ENCODE peak calls at places on chromosomes 16 and 17, in four cellular contexts. B, Q, Y and W are unnamed samples. For H3K4me1, the result is how much of the 10 kb centered on the place peaks cover.

GRCh38 chr17:41061969-41062368 is 2.1 kb upstream of the KRTAP2-3 start:
- DNase-seq in Y (no peak), Q (no peak), B (no peak), W (no peak)

GRCh38 chr17:79732804-79733691 is 2.3 kb downstream of the ENPP7 start:
- DNase-seq in B (no peak), Y (peak), Q (no peak), W (peak)

GRCh38 chr16:50311891-50312501 is 45.6 kb downstream of the ADCY7 start:
- DNase-seq in B (no peak), Y (peak), Q (no peak), W (peak)

GRCh38 chr17:37276475-37276874 is 99.3 kb upstream of the C17orf78 start:
- DNase-seq in B (no peak), Y (no peak), Q (no peak), W (no peak)

GRCh38 chr17:12536472-12536871 is 129.2 kb upstream of the MYOCD start:
- DNase-seq in Q (peak), B (no peak), Y (no peak), W (no peak)

GRCh38 chr16:4724661-4725270 is 9.3 kb downstream of the ANKS3 start:
- DNase-seq in Q (no peak), Y (no peak), B (no peak), W (no peak)

GRCh38 chr16:75195811-75196790 is 10.9 kb downstream of the CTRB2 start:
- DNase-seq in Y (peak), B (no peak), Q (no peak), W (no peak)

GRCh38 chr17:77266891-77267341 is 126.1 kb downstream of the SEC14L1 start:
- DNase-seq in B (no peak), Q (no peak), Y (no peak), W (no peak)

GRCh38 chr17:78748048-78748729 is 33.9 kb downstream of the CYTH1 start:
- DNase-seq in Q (no peak), B (no peak), Y (no peak), W (no peak)

GRCh38 chr17:6755731-6756184 is at the start of gene XAF1:
- DNase-seq in Q (no peak), B (peak), Y (peak), W (peak)

GRCh38 chr16:84013787-84014569 is 28.6 kb downstream of the SLC38A8 start:
- DNase-seq in Q (peak), B (no peak), Y (peak), W (peak)

GRCh38 chr16:85162478-85163277 is 50.4 kb upstream of the CIBAR2 start:
- DNase-seq in Q (no peak), B (peak), Y (no peak), W (no peak)

GRCh38 chr16:72255785-72256184 is 83.8 kb upstream of the PMFBP1 start:
- DNase-seq in Y (no peak), Q (no peak), B (no peak), W (no peak)

GRCh38 chr16:75703341-75703740 is 2.1 kb upstream of the DUXB start:
- DNase-seq in Q (no peak), Y (no peak), B (no peak), W (no peak)

GRCh38 chr17:82864721-82865240 is 25.0 kb upstream of the ZNF750 start:
- DNase-seq in Q (no peak), Y (no peak), B (no peak), W (no peak)

GRCh38 chr17:82863941-82864720 is 24.3 kb upstream of the ZNF750 start:
- DNase-seq in B (no peak), Q (no peak), Y (peak), W (no peak)

GRCh38 chr17:82862191-82862590 is 22.4 kb upstream of the ZNF750 start:
- DNase-seq in Q (no peak), Y (no peak), B (no peak), W (no peak)

GRCh38 chr17:82862758-82863645 is 23.2 kb upstream of the ZNF750 start:
- DNase-seq in B (no peak), Y (no peak), Q (no peak), W (no peak)

GRCh38 chr17:82863646-82863940 is 23.8 kb upstream of the ZNF750 start:
- DNase-seq in Q (no peak), B (no peak), Y (no peak), W (no peak)
- TF ChIP-seq CTCF in Q (no peak), B (no peak), Y (no peak), W (no peak)

GRCh38 chr17:75684924-75685323 is 17.8 kb downstream of the SAP30BP start:
- DNase-seq in B (no peak), Y (peak), Q (peak), W (no peak)

GRCh38 chr17:75681289-75681688 is 14.2 kb downstream of the SAP30BP start:
- DNase-seq in Q (no peak), B (no peak), Y (no peak), W (no peak)

GRCh38 chr17:75685508-75685907 is 18.4 kb downstream of the SAP30BP start:
- DNase-seq in Q (no peak), B (no peak), Y (no peak), W (no peak)

GRCh38 chr17:75683467-75684041 is 16.4 kb downstream of the SAP30BP start:
- DNase-seq in Q (no peak), Y (peak), B (no peak), W (no peak)

DNA sequence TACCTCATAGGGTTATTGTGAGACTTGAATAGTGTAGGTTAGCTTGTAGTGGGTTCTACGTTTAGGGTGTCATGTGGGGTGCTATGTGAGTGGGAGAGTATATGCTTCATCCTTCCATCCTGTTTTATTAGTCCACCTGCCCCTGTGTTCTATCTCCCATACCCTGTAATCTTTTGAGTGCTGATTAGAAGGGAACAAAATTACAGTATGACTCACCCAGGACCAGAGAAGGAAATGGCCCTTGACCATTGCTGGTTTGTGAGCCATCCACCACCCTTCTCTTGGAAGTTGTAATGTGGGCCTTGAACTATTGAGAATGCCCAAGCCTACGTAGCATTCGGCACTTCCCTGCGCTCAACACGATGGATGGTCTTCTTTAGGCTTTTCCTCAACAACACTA is 17.1 kb downstream of the SAP30BP start:
- DNase-seq in B (no peak), Q (no peak), Y (no peak), W (no peak)
- H3K27ac ChIP-seq in B (no peak), Q (peak), Y (peak), W (peak)

GRCh38 chr17:17721140-17721668 is 39.9 kb downstream of the RAI1 start:
- DNase-seq in Q (no peak), B (no peak), Y (no peak), W (no peak)

GRCh38 chr17:17719199-17719940 is 38.1 kb downstream of the RAI1 start:
- DNase-seq in B (no peak), Q (no peak), Y (no peak), W (no peak)

GRCh38 chr17:17719966-17720543 is 38.8 kb downstream of the RAI1 start:
- DNase-seq in Y (no peak), Q (no peak), B (no peak), W (no peak)

GRCh38 chr17:17716837-17717523 is 35.7 kb downstream of the RAI1 start:
- DNase-seq in B (no peak), Y (no peak), Q (no peak), W (no peak)

GRCh38 chr17:17718251-17718650 is 37.0 kb downstream of the RAI1 start:
- DNase-seq in Y (no peak), B (no peak), Q (no peak), W (no peak)
- H3K4me1 ChIP-seq in Y (under half), B (under half), Q (under half), W (under half)

DNA sequence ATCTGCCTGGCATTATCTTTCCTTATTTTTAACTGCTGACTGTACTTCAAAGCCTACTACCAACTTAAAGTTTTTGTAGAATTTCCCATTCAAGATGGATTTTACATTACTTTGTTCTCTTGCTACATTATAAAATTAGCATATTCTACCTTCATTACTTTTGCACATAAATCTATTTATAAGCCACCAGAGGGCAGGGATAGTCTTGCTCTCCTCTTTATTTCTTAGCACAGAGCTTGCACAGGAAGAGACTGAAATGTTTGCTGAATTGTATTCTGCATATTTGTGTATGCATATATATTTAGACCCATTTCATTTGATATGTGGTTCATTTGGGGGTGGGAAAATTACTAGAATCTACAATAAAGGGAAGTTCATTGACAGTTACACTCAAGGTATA is 108.0 kb downstream of the SKAP1 start:
- DNase-seq in Y (no peak), Q (no peak), B (no peak), W (no peak)
- TF ChIP-seq CTCF in Y (no peak), Q (peak), B (no peak), W (no peak)

DNA sequence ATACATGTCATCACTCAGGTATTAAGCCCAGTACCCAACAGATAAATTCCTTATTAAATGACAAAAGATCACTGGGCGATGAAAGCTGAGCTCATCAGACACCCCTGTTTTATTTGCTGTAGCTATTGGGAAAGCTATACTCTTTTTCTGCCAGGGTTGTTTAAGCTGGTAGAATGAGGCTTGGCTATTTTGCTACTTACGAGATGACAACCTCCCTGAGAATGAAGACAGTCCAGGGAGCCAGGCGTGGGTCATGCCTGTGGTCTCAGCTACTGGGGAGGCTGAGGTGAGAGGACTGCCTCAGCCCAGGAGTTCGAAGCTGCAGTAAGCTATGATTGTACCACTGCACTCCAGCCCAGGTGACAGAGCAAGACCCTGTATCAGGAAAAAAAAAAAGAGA is 4.3 kb upstream of the SH2B1 start:
- DNase-seq in Y (no peak), Q (no peak), B (no peak), W (no peak)
- H3K27ac ChIP-seq in Y (no peak), Q (no peak), B (no peak), W (no peak)

DNA sequence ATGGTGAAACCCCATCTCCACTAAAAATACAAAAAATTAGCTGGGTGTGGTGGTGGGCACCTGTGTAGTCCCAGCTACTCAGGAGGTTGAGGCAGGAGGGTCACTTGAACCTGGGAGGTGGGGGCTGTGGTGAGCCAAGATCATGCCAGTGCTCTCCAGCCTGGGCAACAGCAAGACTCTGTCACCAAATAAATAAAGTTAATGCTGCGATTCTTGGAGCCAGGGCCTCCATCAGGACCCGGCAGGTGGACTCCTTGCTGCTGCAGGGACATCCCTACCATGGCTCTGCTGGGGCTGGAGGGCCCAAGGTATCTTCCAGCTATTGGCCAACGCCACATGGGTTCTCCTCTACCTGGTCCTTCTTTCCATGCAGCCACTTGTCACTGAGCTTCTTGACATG is 82.5 kb upstream of the CACNG5 start:
- DNase-seq in Q (no peak), B (no peak), Y (no peak), W (no peak)
- H3K4me1 ChIP-seq in Q (under half), B (under half), Y (under half), W (under half)

GRCh38 chr17:61825448-61826137 is 37.7 kb downstream of the BRIP1 start:
- DNase-seq in Q (no peak), B (no peak), Y (no peak), W (no peak)

GRCh38 chr17:61827649-61828395 is 35.5 kb downstream of the BRIP1 start:
- DNase-seq in Y (no peak), Q (no peak), B (no peak), W (no peak)

GRCh38 chr17:61831099-61831498 is 32.2 kb downstream of the BRIP1 start:
- DNase-seq in Y (no peak), B (no peak), Q (no peak), W (no peak)

GRCh38 chr17:61832463-61832862 is 30.9 kb downstream of the BRIP1 start:
- DNase-seq in Y (no peak), Q (no peak), B (no peak), W (no peak)

GRCh38 chr17:61828694-61829093 is 34.6 kb downstream of the BRIP1 start:
- DNase-seq in Q (no peak), B (no peak), Y (no peak), W (no peak)
- TF ChIP-seq CTCF in Q (no peak), B (no peak), Y (no peak), W (no peak)